ENCODE peak calls at places on chromosome 4, in four cellular contexts. B is RPMI7951; O is stimulated activated CD4-positive, alpha-beta T cell treated with anti-CD3 and anti-CD28 coated beads, Interleukin-2, amount 100 ng/mL, for 24 hours; K is sciatic nerve. Q is an unnamed sample.

GRCh38 chr4:185738038-185738552 is 73.9 kb downstream of the SORBS2 start:
- DNase-seq in B (peak; percentile 73), O (no peak), K (no peak), Q (peak; percentile 72)

GRCh38 chr4:66688674-66689073 is 856.6 kb downstream of the CENPC start:
- DNase-seq in B (peak; percentile 67), O (no peak), K (no peak), Q (peak; percentile 52)

GRCh38 chr4:26566027-26566578 is 17.8 kb upstream of the TBC1D19 start:
- DNase-seq in B (no peak), O (no peak), K (no peak), Q (no peak)

GRCh38 chr4:74320559-74321118 is 12.4 kb downstream of the EPGN start:
- DNase-seq in B (peak; percentile 77), O (peak; percentile 19), K (no peak), Q (peak; percentile 70)

GRCh38 chr4:187227907-187228699 is 504.4 kb upstream of the FAT1 start:
- DNase-seq in B (no peak), O (no peak), K (no peak), Q (peak; percentile 43)

GRCh38 chr4:71400788-71401187 is 62.0 kb downstream of the SLC4A4 start:
- DNase-seq in B (no peak), O (no peak), K (no peak), Q (no peak)

GRCh38 chr4:72067051-72067450 is 35.3 kb downstream of the NPFFR2 start:
- DNase-seq in B (no peak), O (no peak), K (no peak), Q (no peak)

GRCh38 chr4:23789765-23790164 is 100.1 kb downstream of the PPARGC1A start:
- DNase-seq in B (peak; percentile 64), O (no peak), K (peak; percentile 64), Q (peak; percentile 52)

GRCh38 chr4:123397276-123398150 is 918 bp downstream of the SPRY1 start:
- DNase-seq in B (peak; percentile 54), O (peak; percentile 36), K (peak; percentile 65), Q (peak; percentile 56)

GRCh38 chr4:124035364-124036036 is 638.9 kb downstream of the SPRY1 start:
- DNase-seq in B (no peak), O (no peak), K (no peak), Q (no peak)

GRCh38 chr4:16659120-16659519 is 239.3 kb downstream of the LDB2 start:
- DNase-seq in B (no peak), O (no peak), K (peak; percentile 68), Q (no peak)

GRCh38 chr4:21447320-21448055 is 501.1 kb downstream of the KCNIP4 start:
- DNase-seq in B (no peak), O (no peak), K (no peak), Q (no peak)

GRCh38 chr4:177229331-177229730 is 80.3 kb upstream of the NEIL3 start:
- DNase-seq in B (peak; percentile 46), O (no peak), K (no peak), Q (peak; percentile 17)

GRCh38 chr4:109921384-109921808 is 8.7 kb downstream of the EGF start:
- DNase-seq in B (peak; percentile 71), O (no peak), K (no peak), Q (peak; percentile 89)

GRCh38 chr4:37960679-37961078 is 481 bp downstream of the PTTG2 start:
- DNase-seq in B (no peak), O (no peak), K (no peak), Q (no peak)

GRCh38 chr4:136865591-136865990 is 666.7 kb downstream of the PCDH18 start:
- DNase-seq in B (no peak), O (no peak), K (no peak), Q (no peak)

GRCh38 chr4:173661001-173661400 is 131.0 kb upstream of the HAND2 start:
- DNase-seq in B (no peak), O (no peak), K (no peak), Q (no peak)

GRCh38 chr4:6188687-6189305 is 11.6 kb downstream of the JAKMIP1 start:
- DNase-seq in B (no peak), O (no peak), K (no peak), Q (no peak)

GRCh38 chr4:172838108-172838507 is 330.5 kb upstream of the GALNT7 start:
- DNase-seq in B (no peak), O (no peak), K (no peak), Q (no peak)

GRCh38 chr4:159677521-159677920 is 574.6 kb downstream of the RAPGEF2 start:
- DNase-seq in B (no peak), O (no peak), K (no peak), Q (peak; percentile 33)

GRCh38 chr4:186934841-186935443 is 211.3 kb upstream of the FAT1 start:
- DNase-seq in B (peak; percentile 31), O (no peak), K (no peak), Q (no peak)

GRCh38 chr4:150366487-150366999 is 215.4 kb upstream of the MAB21L2 start:
- DNase-seq in B (no peak), O (no peak), K (no peak), Q (no peak)

GRCh38 chr4:3371581-3372001 is 70.2 kb upstream of the HGFAC start:
- DNase-seq in B (no peak), O (no peak), K (no peak), Q (no peak)

GRCh38 chr4:107564326-107564725 is 155.7 kb downstream of the PAPSS1 start:
- DNase-seq in B (no peak), O (no peak), K (no peak), Q (peak; percentile 80)

GRCh38 chr4:151857368-151857767 is 96.6 kb upstream of the GATB start:
- DNase-seq in B (no peak), O (no peak), K (no peak), Q (no peak)

GRCh38 chr4:121139533-121140222 is 24.4 kb downstream of the TNIP3 start:
- DNase-seq in B (no peak), O (no peak), K (no peak), Q (no peak)

GRCh38 chr4:158998624-158999023 is 104.3 kb upstream of the RAPGEF2 start:
- DNase-seq in B (peak; percentile 44), O (no peak), K (no peak), Q (no peak)

GRCh38 chr4:7852568-7853185 is 87.0 kb downstream of the AFAP1 start:
- DNase-seq in B (peak; percentile 93), O (no peak), K (peak; percentile 79), Q (no peak)

GRCh38 chr4:94724016-94724415 is 33.7 kb upstream of the BMPR1B start:
- DNase-seq in B (no peak), O (no peak), K (no peak), Q (no peak)

GRCh38 chr4:6578221-6578620 is 3.2 kb downstream of the MAN2B2 start:
- DNase-seq in B (no peak), O (no peak), K (no peak), Q (no peak)

GRCh38 chr4:131459430-131460101 is 1689.5 kb upstream of the PCDH10 start:
- DNase-seq in B (no peak), O (no peak), K (no peak), Q (no peak)

GRCh38 chr4:102537280-102537679 is 36.1 kb downstream of the NFKB1 start:
- DNase-seq in B (no peak), O (no peak), K (no peak), Q (no peak)

GRCh38 chr4:25441519-25442117 is 64.6 kb downstream of the ANAPC4 start:
- DNase-seq in B (peak; percentile 43), O (no peak), K (peak; percentile 70), Q (peak; percentile 58)

GRCh38 chr4:47704693-47705325 is 133.1 kb downstream of the CORIN start:
- DNase-seq in B (peak; percentile 37), O (no peak), K (no peak), Q (peak; percentile 57)

GRCh38 chr4:3313556-3314228 is 20.9 kb downstream of the RGS12 start:
- DNase-seq in B (no peak), O (no peak), K (peak; percentile 48), Q (no peak)

GRCh38 chr4:56211202-56211601 is 176.1 kb downstream of the AASDH start:
- DNase-seq in B (no peak), O (no peak), K (no peak), Q (no peak)

GRCh38 chr4:184666670-184667069 is 17.1 kb downstream of the PRIMPOL start:
- DNase-seq in B (no peak), O (no peak), K (no peak), Q (no peak)

GRCh38 chr4:8414377-8414776 is 26.1 kb downstream of the ACOX3 start:
- DNase-seq in B (peak; percentile 70), O (peak; percentile 53), K (no peak), Q (peak; percentile 67)

Q was measured in myocyte.